ENCODE peak calls at places on chromosomes 12 and 14, in eight cellular contexts. I is PC-3, E is HCT116, J is mammary epithelial cell, N is neural progenitor cell, K is Karpas-422, S is OCI-LY7, R is fibroblast of lung. M is an unnamed sample. For H4K20me1, the result is how much of the 10 kb centered on the place peaks cover.

GRCh38 chr12:121144416-121144914 is 11.8 kb downstream of the P2RX7 start:
- DNase-seq in I (peak), R (peak), E (no peak), J (peak), K (peak), N (no peak), S (no peak), M (no peak)

GRCh38 chr14:20697273-20698017 is 8.9 kb downstream of the ANG start:
- DNase-seq in R (peak), K (peak), I (peak), E (peak), N (peak), J (peak), S (peak), M (no peak)

GRCh38 chr14:101119830-101120571 is 216.5 kb upstream of the RTL1 start:
- DNase-seq in S (no peak), E (no peak), K (no peak), J (no peak), N (peak), I (no peak), R (peak), M (no peak)

GRCh38 chr14:68232643-68233055 is 413.1 kb downstream of the RAD51B start:
- DNase-seq in J (peak), K (no peak), R (peak), N (no peak), I (peak), E (peak), S (no peak), M (peak)

GRCh38 chr12:84912191-84913142 is at the start of gene SLC6A15:
- DNase-seq in K (no peak), J (peak), S (no peak), E (no peak), I (no peak), N (peak), R (peak), M (no peak)

GRCh38 chr12:25458047-25458552 is 95.0 kb downstream of the LMNTD1 start:
- DNase-seq in N (no peak), E (peak), R (peak), J (peak), S (no peak), K (no peak), I (peak), M (no peak)

GRCh38 chr12:116771651-116772050 is 33.5 kb downstream of the RNFT2 start:
- DNase-seq in N (no peak), S (no peak), J (peak), E (no peak), I (peak), R (no peak), K (no peak), M (no peak)

GRCh38 chr12:121933522-121934317 is 15.3 kb downstream of the CFAP251 start:
- DNase-seq in J (no peak), N (peak), E (no peak), K (no peak), S (no peak), I (no peak), R (peak), M (no peak)

GRCh38 chr12:6201775-6202292 is 1.6 kb downstream of the CD9 start:
- DNase-seq in R (no peak), N (no peak), J (no peak), S (no peak), E (no peak), K (no peak), I (no peak), M (no peak)

GRCh38 chr12:112904571-112904970 is 2.2 kb upstream of the OAS1 start:
- DNase-seq in J (no peak), R (peak), S (no peak), K (no peak), N (no peak), I (peak), E (no peak), M (no peak)

GRCh38 chr12:41067941-41068645 is 120.0 kb upstream of the PDZRN4 start:
- DNase-seq in E (no peak), I (no peak), N (no peak), J (no peak), K (no peak), S (no peak), R (no peak), M (no peak)

GRCh38 chr12:52175411-52176350 is 16.1 kb downstream of the KRT80 start:
- DNase-seq in N (peak), K (peak), R (peak), E (no peak), J (peak), I (no peak), S (no peak), M (no peak)

GRCh38 chr14:57262117-57262516 is 6.6 kb downstream of the EXOC5 start:
- DNase-seq in N (no peak), S (no peak), E (no peak), R (no peak), I (no peak), J (no peak), K (no peak), M (no peak)
- H4K20me1 ChIP-seq in N (half or more), S (under half), E (under half), R (under half), I (half or more), J (under half), K (under half), M (under half)

DNA sequence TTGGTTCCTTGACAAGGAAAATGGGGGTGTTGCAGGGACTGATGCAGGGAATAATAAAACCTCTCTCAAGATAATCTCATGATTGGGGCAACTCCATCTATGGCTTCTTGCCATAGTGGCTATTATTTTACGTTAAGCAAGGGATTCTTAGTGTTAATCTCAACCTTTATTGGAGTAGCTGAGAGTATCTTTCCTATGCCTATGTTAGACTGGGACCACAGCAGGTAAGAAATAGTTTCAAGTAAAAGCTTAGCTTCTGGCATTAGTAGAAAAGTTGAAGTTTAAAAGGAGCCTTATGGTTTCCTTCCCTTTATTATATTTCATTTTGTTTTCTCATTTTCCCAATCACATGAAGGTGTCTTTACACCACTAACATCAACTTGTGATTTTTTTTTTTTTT is 16.7 kb downstream of the SINHCAF start:
- DNase-seq in J (no peak), I (no peak), R (no peak), K (no peak), E (no peak), S (no peak), N (no peak), M (no peak)
- H4K20me1 ChIP-seq in J (under half), I (under half), R (under half), K (half or more), E (under half), S (under half), N (half or more), M (under half)

DNA sequence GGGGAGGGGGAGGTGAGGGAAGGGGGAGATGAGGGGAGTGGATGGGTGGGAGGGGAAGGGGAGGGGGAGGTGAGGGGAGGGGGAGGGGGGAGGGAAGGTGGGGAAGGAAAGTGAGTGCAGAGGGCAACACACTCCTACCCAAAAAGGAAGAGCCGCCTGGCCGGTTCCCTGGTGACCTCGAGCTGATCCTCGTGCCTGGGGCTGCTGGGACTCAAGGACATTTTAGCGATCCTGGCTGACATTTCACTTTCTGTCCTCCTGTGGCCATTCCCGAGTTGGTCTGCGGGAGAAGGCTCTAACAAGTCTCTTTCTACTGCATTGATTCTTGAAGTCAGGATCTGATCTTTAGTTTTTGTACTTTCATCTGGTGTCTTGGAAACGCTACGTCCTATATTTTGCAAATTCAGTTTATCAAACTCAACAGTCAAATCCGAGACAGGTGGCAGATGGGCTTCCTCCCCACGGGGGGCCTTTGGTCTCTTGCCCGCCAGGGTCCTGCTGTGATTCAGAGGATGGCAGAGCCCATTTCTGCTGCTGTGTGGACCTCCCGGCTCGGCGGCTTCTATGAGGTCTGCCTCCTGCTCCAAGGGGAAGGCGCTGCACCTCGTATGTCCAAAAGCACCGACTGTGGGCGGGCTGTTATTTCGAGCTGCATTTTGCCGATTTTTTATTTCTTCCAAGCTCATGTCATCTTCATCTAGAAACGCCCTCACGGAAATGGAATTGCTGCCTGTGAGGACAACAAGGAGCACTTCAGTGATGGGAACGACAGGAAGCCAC is 19.1 kb downstream of the PGAM5 start:
- DNase-seq in S (no peak), N (no peak), J (peak), K (no peak), I (peak), E (no peak), R (no peak), M (no peak)
- H4K20me1 ChIP-seq in S (under half), N (under half), J (under half), K (under half), I (under half), E (under half), R (under half), M (under half)

GRCh38 chr14:95537298-95538089 is 2.6 kb downstream of the GLRX5 start:
- DNase-seq in S (no peak), N (no peak), R (no peak), K (no peak), I (no peak), J (no peak), E (no peak), M (no peak)
- H4K20me1 ChIP-seq in S (under half), N (half or more), R (under half), K (under half), I (under half), J (under half), E (under half), M (under half)

GRCh38 chr12:124428136-124428791 is 133.4 kb downstream of the RFLNA start:
- DNase-seq in K (no peak), I (no peak), R (peak), N (no peak), E (no peak), S (no peak), J (no peak), M (no peak)

GRCh38 chr12:124424516-124424905 is 129.6 kb downstream of the RFLNA start:
- DNase-seq in I (no peak), R (no peak), E (no peak), J (no peak), N (no peak), K (no peak), S (no peak), M (no peak)

GRCh38 chr12:124426594-124427550 is 132.0 kb downstream of the RFLNA start:
- DNase-seq in S (no peak), E (no peak), I (no peak), K (no peak), N (peak), R (no peak), J (no peak), M (no peak)

GRCh38 chr12:124423683-124424515 is 129.0 kb downstream of the RFLNA start:
- DNase-seq in K (no peak), J (no peak), S (no peak), N (no peak), R (no peak), E (no peak), I (no peak), M (no peak)

DNA sequence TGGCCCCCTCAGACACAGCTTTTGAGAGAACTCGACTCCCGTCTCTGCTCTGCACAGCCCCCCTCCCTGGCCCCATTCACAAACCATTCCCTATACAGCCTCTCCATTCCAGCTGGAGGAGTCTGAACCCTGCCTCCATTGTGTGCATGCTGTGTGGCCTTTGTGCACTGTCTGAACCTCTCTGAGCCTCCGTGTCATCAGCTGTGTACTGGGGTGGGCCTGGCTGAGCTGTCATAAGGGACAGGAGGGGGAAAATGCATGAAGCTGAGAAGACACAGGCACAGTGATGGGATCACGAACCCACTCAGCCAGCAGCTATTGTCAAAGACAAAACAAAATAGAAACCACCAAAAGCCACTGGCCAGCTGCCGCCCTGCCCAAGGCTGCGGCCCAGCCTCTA is 130.8 kb downstream of the RFLNA start:
- DNase-seq in S (no peak), J (no peak), I (no peak), E (no peak), R (no peak), K (no peak), N (no peak), M (no peak)
- H4K20me1 ChIP-seq in S (under half), J (under half), I (under half), E (under half), R (under half), K (under half), N (under half), M (under half)

GRCh38 chr14:96082420-96083300 is 43.5 kb downstream of the C14orf132 start:
- DNase-seq in I (no peak), S (no peak), N (no peak), J (no peak), R (no peak), E (no peak), K (no peak), M (no peak)

GRCh38 chr14:96081767-96082400 is 42.7 kb downstream of the C14orf132 start:
- DNase-seq in J (no peak), R (no peak), S (no peak), N (no peak), K (no peak), E (no peak), I (no peak), M (no peak)

GRCh38 chr14:96084796-96085195 is 45.6 kb downstream of the C14orf132 start:
- DNase-seq in E (no peak), I (no peak), S (no peak), J (no peak), N (no peak), R (no peak), K (peak), M (no peak)

GRCh38 chr14:96085369-96085768 is 46.2 kb downstream of the C14orf132 start:
- DNase-seq in S (no peak), K (peak), J (peak), N (no peak), R (peak), E (no peak), I (peak), M (no peak)

DNA sequence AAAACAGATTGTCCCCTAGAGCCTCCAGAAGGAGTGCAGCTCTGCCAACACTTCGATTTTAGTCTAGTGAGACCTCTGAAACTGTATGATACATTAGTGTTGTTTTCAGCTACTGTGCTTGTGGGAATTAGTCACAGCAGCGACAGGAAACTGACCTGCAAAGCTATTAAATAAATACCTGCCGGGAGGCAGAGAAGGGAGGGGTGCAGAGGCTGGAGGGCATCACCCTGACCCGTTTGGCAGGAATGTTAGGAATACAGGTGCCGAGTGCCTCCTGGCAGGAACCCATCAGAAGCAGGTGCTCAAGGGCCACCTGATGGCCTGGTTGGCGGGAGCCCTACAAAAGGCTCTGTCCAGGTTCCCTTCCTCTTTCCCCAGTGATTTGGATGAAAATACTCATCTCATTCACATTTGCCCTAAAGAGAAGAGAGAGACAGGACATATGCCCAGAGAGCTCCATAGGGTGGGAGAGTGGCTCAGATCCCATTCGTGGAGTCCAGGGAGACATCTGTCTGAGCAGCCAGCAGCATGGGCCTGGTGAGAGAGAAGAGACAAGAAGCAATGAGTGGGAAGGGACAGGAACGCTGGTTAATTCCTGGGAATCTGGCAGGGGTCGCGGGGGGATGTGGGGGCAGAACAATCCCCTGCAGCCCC is 44.6 kb downstream of the C14orf132 start:
- DNase-seq in J (peak), R (no peak), S (no peak), K (no peak), N (no peak), E (no peak), I (peak), M (no peak)
- H4K20me1 ChIP-seq in J (under half), R (under half), S (under half), K (under half), N (under half), E (under half), I (under half), M (under half)

GRCh38 chr14:70919774-70920173 is 12.5 kb downstream of the PCNX1 start:
- DNase-seq in K (no peak), I (peak), J (no peak), R (peak), E (no peak), N (no peak), S (no peak), M (no peak)
- H4K20me1 ChIP-seq in K (half or more), I (half or more), J (under half), R (under half), E (under half), N (half or more), S (under half), M (under half)

DNA sequence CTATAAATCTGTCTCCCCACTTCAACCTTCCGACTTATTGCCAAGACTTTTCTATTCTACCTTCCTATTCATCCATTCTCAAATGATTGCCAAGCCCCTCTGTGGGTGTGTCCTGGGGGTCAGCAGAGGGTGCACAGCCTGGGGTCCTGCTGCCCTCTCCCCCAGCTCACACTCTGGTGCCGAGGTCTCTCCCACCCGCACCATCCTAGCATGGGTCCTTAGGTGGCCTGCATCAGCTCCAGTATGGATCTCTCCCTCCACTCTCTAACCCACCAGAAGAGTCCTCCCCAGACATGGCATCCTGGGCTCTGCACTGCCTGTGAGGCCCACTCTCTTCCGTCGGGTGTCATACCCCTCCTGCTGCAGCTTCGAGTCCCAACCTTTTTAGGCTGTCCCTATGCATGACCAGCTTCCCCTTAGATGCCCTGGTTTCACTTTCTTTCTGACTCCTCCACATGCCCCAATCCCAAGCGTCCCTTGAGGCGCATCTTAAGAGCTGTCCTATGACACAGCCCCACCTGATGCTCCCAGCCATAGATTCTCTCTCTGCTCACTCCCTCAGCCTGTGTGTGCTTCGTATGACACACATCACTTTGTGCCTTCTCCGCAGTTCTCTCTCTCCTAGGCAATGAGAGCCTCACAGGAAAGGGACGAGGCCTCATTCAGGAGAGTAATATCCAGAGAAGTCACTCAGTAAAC is 43.9 kb downstream of the GIT2 start:
- DNase-seq in E (no peak), J (no peak), N (no peak), K (no peak), I (no peak), S (no peak), R (no peak), M (peak)
- H4K20me1 ChIP-seq in E (under half), J (under half), N (under half), K (under half), I (under half), S (under half), R (under half), M (under half)

GRCh38 chr12:107600596-107601144 is 84.9 kb upstream of the PWP1 start:
- DNase-seq in N (no peak), S (no peak), I (no peak), K (no peak), R (no peak), J (no peak), E (no peak), M (no peak)

GRCh38 chr12:107593713-107594381 is 91.8 kb upstream of the PWP1 start:
- DNase-seq in S (peak), R (no peak), N (no peak), I (peak), J (no peak), E (no peak), K (peak), M (peak)

GRCh38 chr12:107594995-107595394 is 90.6 kb upstream of the PWP1 start:
- DNase-seq in N (no peak), I (peak), E (no peak), R (peak), K (no peak), J (no peak), S (no peak), M (no peak)

GRCh38 chr12:107597695-107598410 is 87.7 kb upstream of the PWP1 start:
- DNase-seq in R (no peak), I (no peak), J (no peak), E (no peak), S (no peak), K (no peak), N (no peak), M (peak)

DNA sequence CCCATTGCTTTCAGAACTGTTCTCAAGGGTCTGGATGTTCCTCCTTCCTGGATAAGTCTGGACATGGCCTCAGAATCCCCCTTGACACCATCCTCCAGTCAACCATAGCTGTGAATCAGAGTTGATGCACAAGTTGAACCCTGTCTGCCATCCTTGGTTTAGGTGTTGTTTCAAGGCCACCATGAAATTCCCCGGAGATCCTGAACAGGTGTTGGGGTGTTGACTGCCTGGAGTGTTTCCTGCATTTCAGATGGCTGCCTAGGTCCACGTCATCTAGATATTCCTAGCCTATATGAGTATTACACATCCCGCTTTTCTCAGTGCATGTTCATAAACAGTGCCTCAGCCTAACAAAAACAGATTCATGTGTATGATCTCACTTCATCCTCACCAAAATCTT is 86.7 kb upstream of the PWP1 start:
- DNase-seq in R (no peak), E (no peak), S (no peak), I (no peak), K (no peak), J (no peak), N (no peak), M (no peak)
- H4K20me1 ChIP-seq in R (under half), E (under half), S (under half), I (under half), K (under half), J (under half), N (under half), M (under half)

M was measured in GM12878.